ENCODE peak calls at places on chromosomes 13 and 19, in five cellular contexts. Z is stimulated activated CD4-positive, alpha-beta T cell treated with anti-CD3 and anti-CD28 coated beads, Interleukin-1b, Interleukin-23, amount 100 ng/mL, for 1 hour; T is T-cell; Q is SW480; E is IMR-90. Y is an unnamed sample.

GRCh38 chr13:101092985-101093384 is 323.3 kb downstream of the NALCN start:
- DNase-seq in Z (no peak), T (no peak), Q (no peak), E (peak), Y (no peak)

GRCh38 chr13:74466015-74466414 is 331.8 kb upstream of the KLF12 start:
- DNase-seq in Z (no peak), T (no peak), Q (no peak), E (no peak), Y (peak)

GRCh38 chr13:94154362-94154761 is 325.1 kb downstream of the DCT start:
- DNase-seq in Z (no peak), T (no peak), Q (no peak), E (peak), Y (no peak)

GRCh38 chr19:36573948-36574726 is 1.0 kb upstream of the ZNF529 start:
- DNase-seq in Z (no peak), T (no peak), Q (no peak), E (peak), Y (no peak)

GRCh38 chr19:50377051-50377441 is 789 bp downstream of the NR1H2 start:
- DNase-seq in Z (no peak), T (peak), Q (peak), E (no peak), Y (no peak)

GRCh38 chr19:42281175-42282035 is 12.4 kb downstream of the CIC start:
- DNase-seq in Z (no peak), T (peak), Q (peak), E (peak), Y (no peak)

GRCh38 chr13:41588899-41589298 is 131.5 kb downstream of the RGCC start:
- DNase-seq in Z (no peak), T (no peak), Q (peak), E (peak), Y (no peak)

GRCh38 chr19:14070268-14071050 is 2.1 kb upstream of the MISP3 start:
- DNase-seq in Z (no peak), T (no peak), Q (no peak), E (no peak), Y (no peak)

GRCh38 chr13:113204378-113204734 is 4.1 kb downstream of the PCID2 start:
- DNase-seq in Z (no peak), T (no peak), Q (no peak), E (no peak), Y (no peak)

GRCh38 chr13:91133941-91134772 is 213.3 kb upstream of the MIR17HG start:
- DNase-seq in Z (no peak), T (no peak), Q (peak), E (peak), Y (no peak)

GRCh38 chr19:2315818-2316353 is 7.9 kb upstream of the LINGO3 start:
- DNase-seq in Z (no peak), T (no peak), Q (no peak), E (peak), Y (no peak)

GRCh38 chr19:47024502-47024901 is 4.9 kb downstream of the NPAS1 start:
- DNase-seq in Z (no peak), T (no peak), Q (no peak), E (no peak), Y (no peak)

GRCh38 chr19:16915734-16916133 is 26.9 kb downstream of the F2RL3 start:
- DNase-seq in Z (no peak), T (no peak), Q (no peak), E (no peak), Y (no peak)

GRCh38 chr13:97978661-97979450 is 25.4 kb downstream of the IPO5 start:
- DNase-seq in Z (no peak), T (no peak), Q (peak), E (peak), Y (no peak)

GRCh38 chr19:33426621-33427475 is 53.3 kb downstream of the CEBPG start:
- DNase-seq in Z (no peak), T (no peak), Q (no peak), E (no peak), Y (no peak)

GRCh38 chr13:48593551-48593950 is 60.2 kb upstream of the CYSLTR2 start:
- DNase-seq in Z (no peak), T (no peak), Q (no peak), E (no peak), Y (no peak)

GRCh38 chr13:21078501-21078900 is 17.1 kb upstream of the LATS2 start:
- DNase-seq in Z (no peak), T (no peak), Q (no peak), E (peak), Y (no peak)

GRCh38 chr13:29507356-29507755 is 88.1 kb downstream of the SLC7A1 start:
- DNase-seq in Z (no peak), T (no peak), Q (no peak), E (no peak), Y (no peak)

GRCh38 chr19:34181111-34181864 is 9.0 kb downstream of the LSM14A start:
- DNase-seq in Z (no peak), T (no peak), Q (no peak), E (no peak), Y (no peak)

GRCh38 chr19:54104998-54105715 is 2.5 kb downstream of the NDUFA3 start:
- DNase-seq in Z (no peak), T (no peak), Q (no peak), E (no peak), Y (no peak)

GRCh38 chr19:19075126-19075525 is 11.3 kb downstream of the SLC25A42 start:
- DNase-seq in Z (no peak), T (no peak), Q (no peak), E (no peak), Y (no peak)

GRCh38 chr19:4744451-4745170 is 21.0 kb upstream of the DPP9 start:
- DNase-seq in Z (no peak), T (no peak), Q (peak), E (peak), Y (no peak)

GRCh38 chr13:93318538-93318937 is 91.9 kb downstream of the GPC6 start:
- DNase-seq in Z (no peak), T (no peak), Q (no peak), E (peak), Y (no peak)

GRCh38 chr19:41225238-41226052 is 6.4 kb downstream of the AXL start:
- DNase-seq in Z (no peak), T (no peak), Q (peak), E (peak), Y (no peak)

GRCh38 chr19:45047188-45047797 is 8.4 kb downstream of the CLASRP start:
- DNase-seq in Z (no peak), T (no peak), Q (no peak), E (no peak), Y (no peak)

Y was measured in iPS DF 19.7.